ENCODE peak calls at places on chromosome 11, in eight cellular contexts. D, Z, W, L, E, K, U and X are unnamed samples.

GRCh38 chr11:116690623-116691022 is 82.2 kb downstream of the BUD13 start:
- DNase-seq in D (no peak), Z (no peak), W (no peak), L (no peak), E (no peak), K (no peak), U (peak), X (peak)

GRCh38 chr11:28009383-28009782 is 98.6 kb downstream of the KIF18A start:
- DNase-seq in D (no peak), Z (no peak), W (no peak), L (no peak), E (no peak), K (peak), U (no peak), X (no peak)

GRCh38 chr11:108616549-108616948 is 23.0 kb upstream of the EXPH5 start:
- DNase-seq in D (no peak), Z (no peak), W (no peak), L (peak), E (no peak), K (no peak), U (no peak), X (no peak)

GRCh38 chr11:28903716-28904115 is 795.5 kb downstream of the METTL15 start:
- DNase-seq in D (no peak), Z (no peak), W (no peak), L (no peak), E (no peak), K (no peak), U (no peak), X (no peak)

GRCh38 chr11:1522081-1522424 is 35.5 kb upstream of the MOB2 start:
- DNase-seq in D (no peak), Z (no peak), W (no peak), L (no peak), E (no peak), K (no peak), U (no peak), X (no peak)

GRCh38 chr11:134691985-134692384 is 279.9 kb upstream of the B3GAT1 start:
- DNase-seq in D (no peak), Z (no peak), W (no peak), L (no peak), E (no peak), K (no peak), U (no peak), X (no peak)

GRCh38 chr11:20226936-20227335 is 66.7 kb upstream of the DBX1 start:
- DNase-seq in D (no peak), Z (no peak), W (no peak), L (no peak), E (no peak), K (no peak), U (no peak), X (no peak)

GRCh38 chr11:2669926-2670469 is 29.8 kb downstream of the KCNQ1OT1 start:
- DNase-seq in D (no peak), Z (no peak), W (no peak), L (no peak), E (no peak), K (no peak), U (no peak), X (no peak)

GRCh38 chr11:60265373-60266214 is 14.9 kb upstream of the MS4A4A start:
- DNase-seq in D (peak), Z (no peak), W (no peak), L (peak), E (peak), K (no peak), U (peak), X (peak)

GRCh38 chr11:131855320-131855719 is 484.9 kb downstream of the NTM start:
- DNase-seq in D (no peak), Z (no peak), W (no peak), L (no peak), E (no peak), K (no peak), U (no peak), X (no peak)

GRCh38 chr11:10503777-10504176 is 37.2 kb downstream of the RNF141 start:
- DNase-seq in D (no peak), Z (no peak), W (no peak), L (no peak), E (no peak), K (no peak), U (no peak), X (no peak)

GRCh38 chr11:130775306-130776043 is 140.8 kb downstream of the SNX19 start:
- DNase-seq in D (no peak), Z (no peak), W (no peak), L (no peak), E (no peak), K (no peak), U (no peak), X (no peak)

GRCh38 chr11:69007978-69008381 is 5.1 kb downstream of the MRGPRF start:
- DNase-seq in D (no peak), Z (no peak), W (no peak), L (no peak), E (no peak), K (no peak), U (no peak), X (no peak)

GRCh38 chr11:47337229-47337924 is 15.1 kb downstream of the MYBPC3 start:
- DNase-seq in D (no peak), Z (no peak), W (no peak), L (peak), E (no peak), K (no peak), U (no peak), X (no peak)

GRCh38 chr11:121552160-121552559 is 99.4 kb upstream of the SORL1-AS1 start:
- DNase-seq in D (no peak), Z (no peak), W (no peak), L (no peak), E (no peak), K (no peak), U (no peak), X (no peak)

GRCh38 chr11:104819603-104820002 is 78.7 kb downstream of the CASP12 start:
- DNase-seq in D (no peak), Z (no peak), W (no peak), L (no peak), E (no peak), K (no peak), U (no peak), X (no peak)

GRCh38 chr11:126704144-126704543 is 296.4 kb downstream of the KIRREL3 start:
- DNase-seq in D (no peak), Z (no peak), W (no peak), L (no peak), E (no peak), K (no peak), U (peak), X (no peak)
- TF ChIP-seq CTCF in D (no peak), Z (no peak), W (no peak), L (no peak), E (no peak), K (no peak), U (no peak), X (no peak)

DNA sequence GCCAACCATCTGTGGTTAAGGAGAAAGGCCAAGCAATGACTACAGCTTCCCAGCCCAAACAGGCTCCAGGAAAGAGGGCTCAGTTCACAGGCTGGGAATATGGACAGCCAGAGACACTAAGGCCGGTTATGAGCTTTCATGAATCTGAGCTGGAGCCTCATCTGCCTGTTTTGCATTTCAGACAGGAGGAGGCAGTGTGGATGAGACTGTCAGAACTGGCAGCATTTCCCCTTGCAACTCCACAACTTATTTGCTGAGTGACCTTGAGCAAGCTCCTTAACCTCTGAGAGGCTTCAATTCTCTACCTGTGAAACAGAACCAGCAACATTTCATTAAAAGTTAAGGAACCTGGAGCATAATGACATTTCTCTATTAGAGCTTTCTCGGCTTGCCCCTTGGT is 264.0 kb downstream of the ETS1 start:
- DNase-seq in D (no peak), Z (no peak), W (no peak), L (no peak), E (no peak), K (no peak), U (peak), X (peak)
- TF ChIP-seq CTCF in D (no peak), Z (peak), W (peak), L (peak), E (no peak), K (peak), U (peak), X (peak)

GRCh38 chr11:100635194-100635593 is 51.9 kb upstream of the ARHGAP42 start:
- DNase-seq in D (no peak), Z (no peak), W (no peak), L (no peak), E (no peak), K (no peak), U (no peak), X (no peak)
- TF ChIP-seq CTCF in D (no peak), Z (no peak), W (no peak), L (no peak), E (no peak), K (no peak), U (no peak), X (no peak)

DNA sequence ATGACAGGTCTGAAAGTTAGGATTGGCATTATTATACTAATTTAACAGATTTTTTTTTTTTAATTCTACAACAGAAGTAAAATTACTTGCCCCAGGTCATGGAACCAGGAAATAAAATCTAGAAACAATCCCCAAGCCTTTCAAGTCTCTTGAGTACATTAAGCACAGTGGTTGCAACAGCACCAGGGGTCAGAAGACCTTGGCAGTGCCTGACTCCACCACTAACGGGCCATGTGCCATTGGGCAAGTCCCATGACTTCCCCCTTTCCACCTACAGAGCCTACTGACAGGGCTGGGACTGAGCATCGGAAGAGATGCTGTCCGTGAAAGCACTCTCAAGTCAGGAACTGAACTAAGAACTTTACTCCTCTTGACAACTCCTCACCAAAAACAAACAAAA is 98.6 kb upstream of the AKIP1 start:
- DNase-seq in D (no peak), Z (no peak), W (no peak), L (no peak), E (no peak), K (no peak), U (no peak), X (no peak)
- TF ChIP-seq CTCF in D (no peak), Z (no peak), W (no peak), L (no peak), E (no peak), K (no peak), U (no peak), X (no peak)